ENCODE peak calls at places on chromosome 7, in nine cellular contexts. M is breast epithelium, G is prostate gland, S is stomach, I is AG09309, T is WERI-Rb-1, J is right atrium auricular region, D is tibial artery, U is A673. X is an unnamed sample.

GRCh38 chr7:373818-374705 is 84.1 kb downstream of the FOXL3 start:
- DNase-seq in M (peak; percentile 49), G (no peak), S (peak; percentile 25), I (no peak), T (peak; percentile 7), J (no peak), D (no peak), U (no peak), X (no peak)

GRCh38 chr7:23533160-23533559 is 1.4 kb upstream of the TRA2A start:
- DNase-seq in M (no peak), G (no peak), S (no peak), I (no peak), T (no peak), J (no peak), D (no peak), U (no peak), X (no peak)

GRCh38 chr7:152435384-152436278 is at the start of gene KMT2C:
- DNase-seq in M (no peak), G (peak; percentile 55), S (peak; percentile 60), I (no peak), T (peak; percentile 52), J (no peak), D (peak; percentile 48), U (peak; percentile 56), X (peak; percentile 62)

GRCh38 chr7:83347836-83348482 is 185.3 kb upstream of the PCLO start:
- DNase-seq in M (no peak), G (no peak), S (no peak), I (no peak), T (no peak), J (no peak), D (no peak), U (peak; percentile 17), X (no peak)

GRCh38 chr7:140982508-140982907 is 32.2 kb downstream of the MRPS33 start:
- DNase-seq in M (no peak), G (no peak), S (no peak), I (no peak), T (no peak), J (no peak), D (no peak), U (no peak), X (no peak)

GRCh38 chr7:134662871-134663205 is 16.2 kb downstream of the BPGM start:
- DNase-seq in M (no peak), G (no peak), S (no peak), I (no peak), T (no peak), J (no peak), D (no peak), U (no peak), X (no peak)

GRCh38 chr7:132250480-132251326 is 325.6 kb downstream of the PLXNA4 start:
- DNase-seq in M (no peak), G (no peak), S (no peak), I (no peak), T (peak; percentile 37), J (no peak), D (no peak), U (no peak), X (no peak)

GRCh38 chr7:31340603-31341002 is at the start of gene NEUROD6:
- DNase-seq in M (no peak), G (no peak), S (no peak), I (no peak), T (no peak), J (no peak), D (no peak), U (no peak), X (no peak)

GRCh38 chr7:142463401-142463850 is 205.6 kb upstream of the PRSS58 start:
- DNase-seq in M (no peak), G (no peak), S (no peak), I (no peak), T (no peak), J (no peak), D (no peak), U (no peak), X (no peak)
- TF ChIP-seq CTCF in M (no peak), G (no peak), S (no peak), I (no peak), T (no peak), J (no peak), D (no peak), U (no peak), X (no peak)

GRCh38 chr7:139359366-139360209 is at the start of gene LUC7L2:
- DNase-seq in M (peak; percentile 100), G (peak; percentile 100), S (peak; percentile 100), I (peak; percentile 92), T (peak; percentile 99), J (peak; percentile 100), D (peak; percentile 100), U (peak; percentile 99), X (peak; percentile 95)

GRCh38 chr7:139351027-139351426 is 8.7 kb upstream of the LUC7L2 start:
- DNase-seq in M (no peak), G (no peak), S (no peak), I (no peak), T (no peak), J (no peak), D (no peak), U (no peak), X (no peak)

GRCh38 chr7:139358541-139359365 is 941 bp upstream of the LUC7L2 start:
- DNase-seq in M (no peak), G (peak; percentile 64), S (no peak), I (no peak), T (peak; percentile 17), J (no peak), D (no peak), U (peak; percentile 47), X (no peak)

GRCh38 chr7:139355320-139355719 is 4.4 kb upstream of the LUC7L2 start:
- DNase-seq in M (no peak), G (no peak), S (no peak), I (no peak), T (no peak), J (no peak), D (no peak), U (no peak), X (no peak)

DNA sequence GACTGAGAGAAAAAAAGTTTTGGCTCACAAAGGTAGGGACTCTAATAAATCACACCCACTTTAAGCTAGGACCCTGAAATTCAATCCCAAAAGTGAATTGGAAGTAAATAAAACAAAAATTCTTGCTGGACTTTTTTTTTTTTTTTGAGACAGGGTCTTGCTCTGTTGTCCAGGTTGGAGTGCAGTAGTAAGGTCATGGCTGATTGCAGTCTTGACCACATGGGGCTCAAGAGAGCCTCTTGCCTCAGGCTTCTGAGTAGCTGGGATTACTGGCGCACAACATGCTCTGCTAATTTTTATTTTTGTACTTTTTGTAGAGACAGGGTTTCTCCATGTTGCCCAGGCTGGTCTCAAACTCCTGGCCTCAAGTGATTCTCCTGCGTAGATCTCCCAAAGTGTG is 5.0 kb upstream of the LUC7L2 start:
- DNase-seq in M (no peak), G (no peak), S (no peak), I (no peak), T (no peak), J (no peak), D (no peak), U (no peak), X (no peak)
- TF ChIP-seq CTCF in M (no peak), G (no peak), S (no peak), I (no peak), T (no peak), J (no peak), D (no peak), U (no peak), X (no peak)

DNA sequence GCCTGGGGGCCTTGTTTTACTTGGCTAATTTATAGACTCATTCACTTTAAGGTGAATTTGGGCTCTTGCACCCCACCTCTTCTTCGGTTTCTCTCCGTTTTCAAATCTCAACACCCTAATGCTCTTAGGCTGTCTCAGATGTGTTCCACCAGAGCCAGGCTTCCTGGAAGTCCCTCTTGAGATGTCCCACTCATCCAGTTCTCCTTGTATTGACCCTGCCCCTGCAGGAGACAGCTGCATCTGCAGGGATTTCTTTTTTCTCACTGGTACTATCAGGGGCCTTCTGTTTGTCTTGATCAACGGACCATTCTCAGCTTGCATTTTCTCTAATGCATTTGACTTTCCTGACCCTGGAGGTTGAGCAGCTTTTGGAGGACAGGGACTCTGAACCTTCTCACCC is 279.5 kb downstream of the GALNT17 start:
- DNase-seq in M (no peak), G (no peak), S (no peak), I (no peak), T (no peak), J (no peak), D (no peak), U (no peak), X (no peak)
- TF ChIP-seq CTCF in M (no peak), G (no peak), S (no peak), I (no peak), T (no peak), J (no peak), D (no peak), U (no peak), X (no peak)

DNA sequence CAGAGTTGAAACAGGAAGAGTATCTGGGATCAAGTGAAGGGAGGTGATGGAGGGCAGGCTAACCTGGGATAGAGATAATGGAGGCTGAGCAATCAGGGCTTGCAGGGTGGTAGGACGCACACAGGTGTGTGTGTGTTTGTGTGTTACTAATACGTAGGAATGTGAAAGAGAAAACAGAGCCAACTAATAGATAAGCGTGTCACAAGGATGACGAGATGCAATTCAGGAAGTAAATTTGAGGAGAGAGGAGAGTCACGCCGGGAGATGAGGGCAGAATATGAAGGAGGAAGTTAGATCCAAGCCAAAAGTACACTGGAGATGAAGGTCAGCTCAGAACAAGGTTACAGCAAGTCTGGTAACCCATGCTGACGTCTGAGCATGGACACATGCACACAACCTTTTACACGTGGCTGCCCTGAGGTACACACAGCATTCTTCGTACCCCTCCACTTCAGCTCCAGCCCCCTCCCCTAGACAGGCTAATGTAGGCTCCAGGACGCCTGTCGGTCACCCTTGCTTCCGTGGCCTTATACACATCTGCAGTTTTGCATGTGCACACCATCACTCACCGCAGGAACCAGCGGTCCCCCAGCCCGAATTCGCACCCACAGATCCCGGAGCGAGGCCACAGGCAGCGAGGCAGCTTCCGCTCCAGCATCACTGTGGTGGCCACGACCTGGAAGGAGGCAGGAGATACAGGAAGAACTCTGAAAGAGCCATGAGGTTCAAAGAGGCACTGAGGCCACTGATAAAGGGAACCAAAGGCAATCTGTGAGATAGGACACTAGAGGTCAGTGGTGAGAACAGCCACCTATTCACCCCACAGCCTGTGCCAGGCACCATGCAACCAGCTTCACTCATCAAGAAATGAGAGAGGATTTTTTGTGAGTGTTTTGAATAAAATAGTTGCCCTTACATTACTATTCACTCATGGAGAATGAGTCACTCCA is 23.7 kb upstream of the TRPV6 start:
- DNase-seq in M (no peak), G (no peak), S (peak; percentile 35), I (no peak), T (peak; percentile 23), J (no peak), D (no peak), U (no peak), X (peak; percentile 40)
- TF ChIP-seq CTCF in M (no peak), G (no peak), S (no peak), I (peak; percentile 24), T (peak; percentile 82), J (no peak), D (no peak), U (no peak), X (peak; percentile 21)

GRCh38 chr7:26115628-26116027 is 36.4 kb upstream of the NFE2L3 start:
- DNase-seq in M (no peak), G (no peak), S (no peak), I (no peak), T (no peak), J (no peak), D (no peak), U (no peak), X (no peak)
- TF ChIP-seq CTCF in M (no peak), G (no peak), S (no peak), I (no peak), T (no peak), J (no peak), D (no peak), U (no peak), X (no peak)

GRCh38 chr7:101217388-101218235 is at the start of the genes PLOD3 and ZNHIT1:
- DNase-seq in M (peak; percentile 97), G (peak; percentile 97), S (peak; percentile 99), I (peak; percentile 93), T (peak; percentile 97), J (peak; percentile 98), D (peak; percentile 97), U (peak; percentile 99), X (peak; percentile 99)
- TF ChIP-seq CTCF in M (peak; percentile 10), G (no peak), S (no peak), I (no peak), T (peak; percentile 22), J (peak; percentile 47), D (no peak), U (no peak), X (peak; percentile 15)